ENCODE peak calls at places on chromosomes 5 and 9, in nine cellular contexts. I is stimulated activated CD4-positive, alpha-beta T cell treated with anti-CD3 and anti-CD28 coated beads, TNF-alpha, amount 100 ng/mL, for 24 hours; N is activated naive CD4-positive, alpha-beta T cell treated with anti-CD3 and anti-CD28 coated beads for 36 hours; K is NCI-H2081; V is left colon; M is stimulated activated CD8-positive, alpha-beta memory T cell treated with anti-CD3 and anti-CD28 coated beads, Interleukin-2, amount 100 ng/mL, for 48 hours; Q is psoas muscle; U is lower lobe of right lung; B is HS-27A. D is an unnamed sample.

GRCh38 chr9:72149231-72149975 is at the start of gene GDA:
- DNase-seq in I (no peak), N (peak; percentile 7), K (peak; percentile 11), V (peak; percentile 74), M (no peak), Q (no peak), U (no peak), B (no peak), D (peak; percentile 81)

GRCh38 chr9:88308831-88309230 is 79.4 kb upstream of the SPIN1 start:
- DNase-seq in I (no peak), N (no peak), K (no peak), V (no peak), M (no peak), Q (no peak), U (no peak), B (no peak), D (no peak)

GRCh38 chr5:134371834-134372340 is 518 bp downstream of the UBE2B start:
- DNase-seq in I (no peak), N (peak; percentile 67), K (peak; percentile 33), V (peak; percentile 75), M (peak; percentile 29), Q (peak; percentile 92), U (peak; percentile 74), B (no peak), D (peak; percentile 77)

GRCh38 chr5:141359790-141360426 is at the start of gene PCDHGB2:
- DNase-seq in I (no peak), N (peak; percentile 19), K (no peak), V (no peak), M (no peak), Q (no peak), U (no peak), B (no peak), D (no peak)

GRCh38 chr9:29691758-29692407 is 2118.6 kb upstream of the C9orf72 start:
- DNase-seq in I (no peak), N (peak; percentile 5), K (peak; percentile 70), V (no peak), M (no peak), Q (no peak), U (no peak), B (no peak), D (no peak)

GRCh38 chr5:136350339-136350738 is 15.0 kb downstream of the TRPC7 start:
- DNase-seq in I (no peak), N (no peak), K (no peak), V (no peak), M (no peak), Q (no peak), U (no peak), B (no peak), D (no peak)

GRCh38 chr9:130239741-130240241 is 25.8 kb upstream of the HMCN2 start:
- DNase-seq in I (peak; percentile 37), N (peak; percentile 80), K (no peak), V (no peak), M (peak; percentile 40), Q (no peak), U (no peak), B (no peak), D (no peak)

GRCh38 chr9:132756214-132756799 is 86.0 kb downstream of the GTF3C4 start:
- DNase-seq in I (no peak), N (no peak), K (no peak), V (no peak), M (no peak), Q (no peak), U (no peak), B (no peak), D (no peak)

GRCh38 chr9:81391457-81391825 is 297.9 kb downstream of the TLE1 start:
- DNase-seq in I (no peak), N (no peak), K (no peak), V (no peak), M (no peak), Q (no peak), U (no peak), B (no peak), D (no peak)

GRCh38 chr5:113038136-113038535 is 61.5 kb downstream of the DCP2 start:
- DNase-seq in I (no peak), N (no peak), K (no peak), V (no peak), M (no peak), Q (no peak), U (no peak), B (no peak), D (no peak)

GRCh38 chr5:74216012-74216411 is 424.5 kb downstream of the ENC1 start:
- DNase-seq in I (no peak), N (no peak), K (no peak), V (no peak), M (no peak), Q (no peak), U (no peak), B (no peak), D (no peak)

GRCh38 chr5:142290574-142291299 is 34.1 kb downstream of the SPRY4 start:
- DNase-seq in I (no peak), N (no peak), K (peak; percentile 8), V (no peak), M (no peak), Q (no peak), U (no peak), B (no peak), D (peak; percentile 53)

GRCh38 chr5:31587546-31587945 is 51.4 kb upstream of the PDZD2 start:
- DNase-seq in I (no peak), N (no peak), K (no peak), V (no peak), M (no peak), Q (no peak), U (no peak), B (no peak), D (no peak)

GRCh38 chr5:82991059-82991458 is 86.1 kb downstream of the TMEM167A start:
- DNase-seq in I (no peak), N (no peak), K (no peak), V (no peak), M (no peak), Q (no peak), U (no peak), B (no peak), D (no peak)

GRCh38 chr5:79771387-79771786 is 81.8 kb downstream of the CMYA5 start:
- DNase-seq in I (no peak), N (no peak), K (no peak), V (no peak), M (no peak), Q (no peak), U (no peak), B (peak; percentile 5), D (no peak)

GRCh38 chr9:69805962-69806633 is 14.5 kb upstream of the CFAP95 start:
- DNase-seq in I (no peak), N (no peak), K (no peak), V (peak; percentile 18), M (no peak), Q (no peak), U (no peak), B (no peak), D (peak; percentile 43)

GRCh38 chr9:95441081-95441480 is 75.7 kb downstream of the PTCH1 start:
- DNase-seq in I (no peak), N (no peak), K (no peak), V (no peak), M (no peak), Q (no peak), U (no peak), B (no peak), D (no peak)

GRCh38 chr9:135512904-135513303 is 8.3 kb upstream of the LCN1 start:
- DNase-seq in I (no peak), N (no peak), K (no peak), V (no peak), M (no peak), Q (no peak), U (no peak), B (no peak), D (no peak)

GRCh38 chr9:97176206-97176605 is 131.3 kb upstream of the CCDC180 start:
- DNase-seq in I (no peak), N (no peak), K (peak; percentile 30), V (no peak), M (no peak), Q (peak; percentile 19), U (no peak), B (no peak), D (no peak)

GRCh38 chr5:135216072-135216812 is 182.2 kb upstream of the PITX1 start:
- DNase-seq in I (no peak), N (no peak), K (no peak), V (no peak), M (no peak), Q (no peak), U (no peak), B (no peak), D (peak; percentile 13)

GRCh38 chr5:135356522-135357318 is 42.3 kb downstream of the MACROH2A1 start:
- DNase-seq in I (no peak), N (no peak), K (no peak), V (peak; percentile 85), M (no peak), Q (peak; percentile 90), U (no peak), B (no peak), D (peak; percentile 62)

GRCh38 chr9:71895122-71895521 is 15.9 kb downstream of the ABHD17B start:
- DNase-seq in I (no peak), N (no peak), K (no peak), V (no peak), M (no peak), Q (no peak), U (no peak), B (no peak), D (no peak)

GRCh38 chr9:131627326-131627845 is 82.1 kb downstream of the PRRT1B start:
- DNase-seq in I (no peak), N (no peak), K (no peak), V (peak; percentile 29), M (no peak), Q (no peak), U (no peak), B (no peak), D (no peak)

GRCh38 chr5:133052317-133053175 is 733 bp downstream of the HSPA4 start:
- DNase-seq in I (peak; percentile 24), N (peak; percentile 62), K (peak; percentile 41), V (peak; percentile 84), M (peak; percentile 52), Q (peak; percentile 72), U (peak; percentile 84), B (peak; percentile 23), D (peak; percentile 82)

GRCh38 chr5:140157032-140157781 is 17.8 kb upstream of the CYSTM1 start:
- DNase-seq in I (peak; percentile 83), N (peak; percentile 94), K (peak; percentile 70), V (peak; percentile 93), M (peak; percentile 75), Q (peak; percentile 93), U (peak; percentile 92), B (no peak), D (peak; percentile 93)

GRCh38 chr9:129665008-129665771 is at the start of gene PRRX2:
- DNase-seq in I (peak; percentile 13), N (no peak), K (no peak), V (no peak), M (peak; percentile 30), Q (no peak), U (no peak), B (no peak), D (no peak)